ENCODE peak calls at places on chromosomes 3 and 15, in five cellular contexts. Q is fibroblast of pulmonary artery; O is BJ; G is AG04450; N is CD8-positive, alpha-beta T cell. F is an unnamed sample.

GRCh38 chr3:52403271-52403841 is 41.5 kb downstream of the SEMA3G start:
- DNase-seq in O (no peak), Q (no peak), G (no peak), N (no peak), F (no peak)

GRCh38 chr3:121992601-121993560 is 29.2 kb downstream of the ILDR1 start:
- DNase-seq in O (no peak), Q (no peak), N (no peak), G (no peak), F (no peak)

GRCh38 chr3:141335531-141336042 is 32.7 kb upstream of the ZBTB38 start:
- DNase-seq in G (no peak), O (no peak), Q (no peak), N (no peak), F (peak; percentile 55)

GRCh38 chr3:62405117-62405516 is 31.8 kb upstream of the FEZF2 start:
- DNase-seq in O (no peak), N (no peak), G (no peak), Q (no peak), F (no peak)

GRCh38 chr3:194396897-194397756 is 1.9 kb downstream of the GP5 start:
- DNase-seq in N (peak; percentile 11), G (no peak), Q (no peak), O (no peak), F (peak; percentile 31)

GRCh38 chr15:101093959-101094358 is 157.9 kb downstream of the CHSY1 start:
- DNase-seq in N (no peak), Q (no peak), G (no peak), O (no peak), F (no peak)

GRCh38 chr15:57015897-57016296 is 97.5 kb downstream of the TCF12 start:
- DNase-seq in G (no peak), O (no peak), N (no peak), Q (no peak), F (peak; percentile 94)

GRCh38 chr3:134346744-134347143 is 27.5 kb downstream of the AMOTL2 start:
- DNase-seq in N (no peak), Q (no peak), O (no peak), G (no peak), F (no peak)

GRCh38 chr15:85580914-85581313 is 200.5 kb downstream of the AKAP13 start:
- DNase-seq in N (peak; percentile 47), O (no peak), G (no peak), Q (no peak), F (no peak)

GRCh38 chr15:85582719-85583089 is 202.3 kb downstream of the AKAP13 start:
- DNase-seq in O (no peak), G (no peak), N (peak; percentile 55), Q (no peak), F (no peak)

GRCh38 chr15:85582076-85582718 is 201.8 kb downstream of the AKAP13 start:
- DNase-seq in N (no peak), Q (peak; percentile 97), O (no peak), G (no peak), F (peak; percentile 43)

GRCh38 chr15:85579957-85580694 is 199.7 kb downstream of the AKAP13 start:
- DNase-seq in N (no peak), G (no peak), O (no peak), Q (peak; percentile 81), F (no peak)

DNA sequence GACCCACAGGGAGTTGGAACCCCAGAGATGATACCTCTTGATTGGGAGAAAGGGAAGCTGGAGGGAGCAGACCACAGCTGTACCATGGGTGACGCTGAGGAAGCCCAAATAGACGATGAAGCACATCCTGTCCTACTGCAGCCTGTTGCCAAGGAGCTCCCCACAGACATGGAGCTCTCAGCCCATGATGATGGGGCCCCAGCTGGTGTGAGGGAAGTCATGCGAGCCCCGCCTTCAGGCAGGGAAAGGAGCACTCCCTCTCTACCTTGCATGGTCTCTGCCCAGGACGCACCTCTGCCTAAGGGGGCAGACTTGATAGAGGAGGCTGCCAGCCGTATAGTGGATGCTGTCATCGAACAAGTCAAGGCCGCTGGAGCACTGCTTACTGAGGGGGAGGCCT is 201.1 kb downstream of the AKAP13 start:
- DNase-seq in Q (peak; percentile 68), G (no peak), N (no peak), O (no peak), F (no peak)
- H3K4me3 ChIP-seq in Q (no peak overlapping the region), G (no peak overlapping the region), N (peak overlapping the region; percentile 7), O (no peak overlapping the region), F (no peak overlapping the region)

DNA sequence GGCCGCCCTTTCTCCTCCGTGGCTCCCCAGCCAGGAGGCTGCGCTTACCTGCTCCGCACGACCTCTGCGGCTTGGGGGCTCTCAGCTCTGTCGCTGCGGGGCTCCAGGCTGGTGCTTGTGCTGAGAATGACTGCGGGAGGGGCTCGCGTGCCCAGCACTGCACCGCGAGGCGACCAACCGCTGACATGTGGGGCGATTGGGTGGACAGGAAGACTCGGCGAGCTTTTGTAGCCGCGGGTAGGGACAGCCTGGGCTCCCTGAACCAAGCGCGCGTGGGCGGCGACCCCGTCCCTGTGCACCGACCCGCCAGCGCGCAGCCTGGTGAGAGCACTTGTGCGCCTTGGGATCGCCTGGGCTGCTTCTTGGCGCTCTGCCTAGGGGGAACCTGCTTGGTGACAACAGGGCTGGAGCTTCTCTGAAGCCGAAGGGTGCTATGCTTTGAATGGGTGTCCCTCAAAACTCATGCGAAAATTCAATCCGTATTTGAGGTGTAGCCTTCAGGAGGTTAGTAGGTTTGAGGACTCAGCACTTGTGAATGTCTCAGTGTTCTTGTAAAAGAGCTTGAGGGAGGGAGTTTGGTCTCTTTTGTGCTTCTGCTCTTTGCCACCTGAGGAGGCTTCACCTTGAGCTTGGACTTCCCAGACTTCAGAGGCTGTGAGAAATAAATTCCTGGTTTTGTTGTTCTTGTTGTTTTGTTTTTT is 50.4 kb downstream of the IL12A start:
- DNase-seq in N (no peak), G (no peak), O (no peak), Q (no peak), F (peak; percentile 9)
- H3K4me3 ChIP-seq in N (no peak overlapping the region), G (peak overlapping the region; percentile 53), O (peak overlapping the region; percentile 14), Q (peak overlapping the region; percentile 40), F (no peak overlapping the region)

GRCh38 chr3:9600597-9600996 is 47.0 kb upstream of the LHFPL4 start:
- DNase-seq in O (no peak), N (no peak), G (no peak), Q (peak; percentile 3), F (no peak)
- H3K4me3 ChIP-seq in O (no peak overlapping the region), N (no peak overlapping the region), G (no peak overlapping the region), Q (no peak overlapping the region), F (peak overlapping the region; percentile 7)

GRCh38 chr3:125357837-125358236 is 17.3 kb downstream of the ZNF148 start:
- DNase-seq in Q (no peak), O (no peak), G (no peak), N (no peak), F (no peak)

GRCh38 chr3:125359700-125360099 is 15.4 kb downstream of the ZNF148 start:
- DNase-seq in N (no peak), G (no peak), O (no peak), Q (no peak), F (no peak)

GRCh38 chr3:125358923-125359322 is 16.2 kb downstream of the ZNF148 start:
- DNase-seq in G (no peak), Q (no peak), N (no peak), O (no peak), F (no peak)

GRCh38 chr3:125356140-125357026 is 18.7 kb downstream of the ZNF148 start:
- DNase-seq in G (no peak), O (no peak), N (no peak), Q (no peak), F (no peak)

DNA sequence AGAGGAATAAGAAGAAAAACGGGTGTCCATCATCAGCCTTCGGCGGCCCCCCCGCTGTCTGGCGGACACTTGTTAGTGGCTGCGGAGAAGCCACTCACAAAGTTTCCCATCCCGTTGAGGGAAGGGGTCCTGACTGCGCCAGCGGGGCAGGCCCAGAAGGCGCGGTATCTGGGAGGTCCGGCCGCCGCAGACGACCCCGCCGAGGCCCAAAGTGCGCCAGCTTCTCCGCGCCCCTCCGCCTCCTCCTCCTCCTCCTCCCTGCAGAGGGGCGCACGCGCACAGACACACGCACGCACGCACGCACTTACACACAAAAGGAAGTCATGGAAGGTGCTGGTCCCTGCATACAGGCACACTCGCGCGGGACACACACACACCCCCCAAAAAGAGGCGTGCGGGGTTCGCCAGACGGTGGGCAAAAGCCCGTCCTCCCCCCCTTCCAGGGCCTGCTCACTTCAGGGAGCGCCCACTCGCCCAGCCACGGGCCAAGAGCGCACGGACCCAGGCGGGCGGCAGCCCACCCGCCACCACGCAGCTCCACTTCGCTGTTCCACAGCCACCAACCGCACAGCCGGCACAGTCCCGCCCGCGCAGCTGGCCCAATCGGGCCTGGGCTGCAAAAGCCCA is 18.0 kb downstream of the ZNF148 start:
- DNase-seq in G (no peak), Q (no peak), N (peak; percentile 35), O (no peak), F (no peak)
- H3K4me3 ChIP-seq in G (peak overlapping the region; percentile 66), Q (peak overlapping the region; percentile 55), N (peak overlapping the region; percentile 60), O (peak overlapping the region; percentile 59), F (peak overlapping the region; percentile 48)

DNA sequence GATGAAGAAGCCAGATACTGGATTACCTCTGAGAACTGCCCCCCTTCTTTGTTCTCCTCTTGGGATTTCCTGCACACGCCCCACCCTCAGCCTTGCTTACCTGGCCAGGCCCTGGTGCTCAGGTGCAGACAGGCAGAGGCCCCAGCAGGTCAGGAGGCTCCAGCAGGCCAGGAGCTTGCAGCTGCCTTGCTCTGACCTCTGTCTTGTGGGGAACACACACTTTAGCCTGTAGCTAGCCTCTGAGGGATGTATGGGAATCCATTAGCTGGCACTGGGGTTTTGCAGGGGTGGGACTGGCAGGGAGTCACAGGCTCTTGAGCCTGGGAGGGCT is 2.7 kb downstream of the SMAD6 start:
- DNase-seq in G (no peak), Q (no peak), O (no peak), N (no peak), F (no peak)
- H3K4me3 ChIP-seq in G (peak overlapping the region; percentile 78), Q (peak overlapping the region; percentile 90), O (peak overlapping the region; percentile 82), N (no peak overlapping the region), F (no peak overlapping the region)

DNA sequence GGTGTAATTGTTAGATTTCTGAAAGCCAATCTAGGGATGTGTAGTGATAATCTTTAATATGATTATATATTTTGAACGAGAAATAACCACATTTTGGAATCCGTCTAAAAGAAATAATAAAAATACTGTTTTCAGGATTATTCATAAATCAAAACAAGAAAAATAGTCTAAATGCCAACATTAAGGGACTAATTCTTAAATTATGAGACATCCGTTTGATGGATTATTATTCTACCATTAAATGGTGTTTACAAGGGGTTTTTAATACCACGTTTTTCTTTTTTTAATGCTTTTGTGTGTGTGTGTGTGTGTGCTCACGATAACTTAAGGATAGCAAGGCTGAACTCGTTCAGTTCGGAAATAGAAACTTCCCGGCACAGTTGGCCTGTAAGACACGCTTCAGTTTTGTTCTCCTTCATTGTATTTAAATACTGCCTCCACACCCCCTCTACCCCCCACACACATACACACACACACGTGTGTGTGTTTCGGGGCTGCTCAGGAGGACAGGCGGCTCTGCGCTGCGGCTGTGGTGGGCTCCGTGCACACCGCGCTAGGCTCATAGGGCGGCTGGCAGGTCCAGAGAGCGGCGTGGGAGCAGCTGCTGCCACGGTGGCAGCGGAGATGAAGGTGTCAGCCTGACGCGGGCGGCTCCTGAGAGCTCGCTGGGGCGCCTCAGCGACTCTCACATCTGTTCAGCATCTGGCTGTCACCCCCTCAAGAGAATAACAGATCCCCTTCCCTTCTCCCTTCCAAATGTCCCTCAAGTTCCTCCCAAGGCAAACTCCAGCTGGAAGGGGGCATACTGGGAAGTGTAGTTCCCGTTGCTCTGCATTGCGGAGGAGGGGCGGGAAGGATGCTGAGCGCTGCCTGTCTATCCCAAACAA is 23.0 kb upstream of the ANP32A start:
- DNase-seq in N (no peak), Q (peak; percentile 24), O (no peak), G (no peak), F (no peak)
- H3K4me3 ChIP-seq in N (no peak overlapping the region), Q (peak overlapping the region; percentile 28), O (peak overlapping the region; percentile 22), G (peak overlapping the region; percentile 28), F (peak overlapping the region; percentile 2)